ENCODE peak calls at places on chromosomes 4 and X, in five cellular contexts. One of them, this sample, is unnamed.

GRCh38 chr4:186166852-186167512 is 24.4 kb upstream of the CYP4V2 start:
- DNase-seq in tibial artery: no peak
- DNase-seq in K562: peak; percentile 3
- DNase-seq in A549: no peak
- DNase-seq in nephron progenitor cell: no peak
- DNase-seq in this sample: no peak

GRCh38 chr4:145619639-145619996 is 433 bp downstream of the MMAA start:
- DNase-seq in tibial artery: peak; percentile 69
- DNase-seq in K562: no peak
- DNase-seq in A549: peak; percentile 48
- DNase-seq in nephron progenitor cell: no peak
- DNase-seq in this sample: no peak

GRCh38 chr4:109248322-109248895 is 54.0 kb downstream of the COL25A1 start:
- DNase-seq in tibial artery: no peak
- DNase-seq in K562: no peak
- DNase-seq in A549: no peak
- DNase-seq in nephron progenitor cell: no peak
- DNase-seq in this sample: no peak

GRCh38 chrX:37847733-37848197 is 394 bp upstream of the DYNLT3 start:
- DNase-seq in tibial artery: no peak
- DNase-seq in K562: no peak
- DNase-seq in A549: no peak
- DNase-seq in nephron progenitor cell: no peak
- DNase-seq in this sample: no peak

GRCh38 chr4:81424336-81424735 is 47.4 kb downstream of the RASGEF1B start:
- DNase-seq in tibial artery: no peak
- DNase-seq in K562: no peak
- DNase-seq in A549: no peak
- DNase-seq in nephron progenitor cell: no peak
- DNase-seq in this sample: no peak

GRCh38 chr4:11590132-11590531 is 161.4 kb upstream of the HS3ST1 start:
- DNase-seq in tibial artery: no peak
- DNase-seq in K562: no peak
- DNase-seq in A549: no peak
- DNase-seq in nephron progenitor cell: no peak
- DNase-seq in this sample: no peak

GRCh38 chrX:150094996-150095395 is 156.7 kb upstream of the EOLA2 start:
- DNase-seq in tibial artery: no peak
- DNase-seq in K562: no peak
- DNase-seq in A549: no peak
- DNase-seq in nephron progenitor cell: no peak
- DNase-seq in this sample: no peak

GRCh38 chr4:79442422-79442821 is 34.4 kb upstream of the GK2 start:
- DNase-seq in tibial artery: no peak
- DNase-seq in K562: no peak
- DNase-seq in A549: no peak
- DNase-seq in nephron progenitor cell: no peak
- DNase-seq in this sample: no peak

GRCh38 chr4:177384856-177385396 is 57.3 kb downstream of the AGA start:
- DNase-seq in tibial artery: no peak
- DNase-seq in K562: no peak
- DNase-seq in A549: no peak
- DNase-seq in nephron progenitor cell: no peak
- DNase-seq in this sample: no peak

GRCh38 chr4:182828678-182829025 is 88.5 kb downstream of the DCTD start:
- DNase-seq in tibial artery: no peak
- DNase-seq in K562: no peak
- DNase-seq in A549: no peak
- DNase-seq in nephron progenitor cell: no peak
- DNase-seq in this sample: no peak

GRCh38 chr4:155722336-155722735 is 36.5 kb upstream of the GUCY1B1 start:
- DNase-seq in tibial artery: no peak
- DNase-seq in K562: no peak
- DNase-seq in A549: no peak
- DNase-seq in nephron progenitor cell: no peak
- DNase-seq in this sample: no peak

GRCh38 chrX:54633641-54634040 is 103.6 kb downstream of the GNL3L start:
- DNase-seq in tibial artery: no peak
- DNase-seq in K562: no peak
- DNase-seq in A549: no peak
- DNase-seq in nephron progenitor cell: no peak
- DNase-seq in this sample: peak; percentile 10

GRCh38 chrX:104189862-104190261 is 23.6 kb downstream of the FAM199X start:
- DNase-seq in tibial artery: no peak
- DNase-seq in K562: no peak
- DNase-seq in A549: no peak
- DNase-seq in nephron progenitor cell: no peak
- DNase-seq in this sample: no peak

GRCh38 chrX:2767631-2768455 is 16.0 kb downstream of the XG start:
- DNase-seq in tibial artery: peak; percentile 84
- DNase-seq in K562: no peak
- DNase-seq in A549: peak; percentile 38
- DNase-seq in nephron progenitor cell: no peak
- DNase-seq in this sample: no peak

GRCh38 chrX:9902651-9903050 is 64.5 kb upstream of the CLDN34 start:
- DNase-seq in tibial artery: no peak
- DNase-seq in K562: no peak
- DNase-seq in A549: no peak
- DNase-seq in nephron progenitor cell: no peak
- DNase-seq in this sample: no peak

GRCh38 chrX:150690126-150690525 is 3.1 kb upstream of the MTMR1 start:
- DNase-seq in tibial artery: no peak
- DNase-seq in K562: no peak
- DNase-seq in A549: no peak
- DNase-seq in nephron progenitor cell: no peak
- DNase-seq in this sample: peak; percentile 71

GRCh38 chrX:107716816-107717700 is 58.5 kb downstream of the TSC22D3 start:
- DNase-seq in tibial artery: peak; percentile 96
- DNase-seq in K562: no peak
- DNase-seq in A549: peak; percentile 71
- DNase-seq in nephron progenitor cell: peak; percentile 42
- DNase-seq in this sample: no peak

GRCh38 chrX:120549483-120550452 is 11.0 kb downstream of the CUL4B start:
- DNase-seq in tibial artery: peak; percentile 65
- DNase-seq in K562: peak; percentile 9
- DNase-seq in A549: peak; percentile 73
- DNase-seq in nephron progenitor cell: no peak
- DNase-seq in this sample: peak; percentile 93

GRCh38 chrX:8721536-8721935 is 10.4 kb downstream of the ANOS1 start:
- DNase-seq in tibial artery: no peak
- DNase-seq in K562: no peak
- DNase-seq in A549: no peak
- DNase-seq in nephron progenitor cell: no peak
- DNase-seq in this sample: no peak

GRCh38 chrX:8728932-8729331 is 3.0 kb downstream of the ANOS1 start:
- DNase-seq in tibial artery: no peak
- DNase-seq in K562: no peak
- DNase-seq in A549: no peak
- DNase-seq in nephron progenitor cell: no peak
- DNase-seq in this sample: no peak

GRCh38 chrX:8726031-8726652 is 5.8 kb downstream of the ANOS1 start:
- DNase-seq in tibial artery: no peak
- DNase-seq in K562: no peak
- DNase-seq in A549: no peak
- DNase-seq in nephron progenitor cell: no peak
- DNase-seq in this sample: no peak

DNA sequence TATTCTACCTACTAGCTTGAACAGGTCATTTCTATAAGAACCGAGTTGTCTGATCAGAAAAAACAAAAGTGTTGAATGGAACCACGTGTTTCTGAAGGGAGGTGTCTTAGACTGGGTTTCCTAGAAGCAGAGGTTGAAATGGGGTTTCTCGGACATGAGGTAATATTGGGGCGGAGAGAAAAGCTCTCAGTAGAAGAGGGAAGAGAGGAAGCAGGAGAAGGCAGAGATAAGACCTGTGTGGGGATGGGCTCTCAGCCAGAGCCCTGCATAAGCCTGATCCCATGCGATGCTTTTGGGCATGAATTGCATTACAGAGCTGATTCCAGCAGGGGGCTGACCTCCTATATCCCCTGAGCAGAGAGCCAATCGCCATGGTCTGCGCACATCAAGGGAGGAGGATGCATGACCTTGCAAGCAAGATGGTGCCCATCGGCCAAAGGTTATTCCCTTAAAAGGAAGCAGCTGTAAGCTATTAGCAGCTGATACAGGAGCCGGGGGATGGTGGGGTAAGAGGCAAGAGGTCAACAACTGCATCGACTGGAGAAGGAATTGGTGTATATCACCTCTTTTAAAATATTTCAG is 7.7 kb downstream of the ANOS1 start:
- DNase-seq in tibial artery: no peak
- DNase-seq in K562: no peak
- DNase-seq in A549: peak; percentile 11
- DNase-seq in nephron progenitor cell: no peak
- DNase-seq in this sample: no peak
- TF ChIP-seq CTCF in tibial artery: no peak
- TF ChIP-seq CTCF in K562: peak; percentile 12
- TF ChIP-seq CTCF in A549: no peak
- TF ChIP-seq CTCF in nephron progenitor cell: peak; percentile 32
- TF ChIP-seq CTCF in this sample: no peak

GRCh38 chrX:155819966-155820491 is 61.1 kb upstream of the VAMP7 start:
- DNase-seq in tibial artery: peak; percentile 73
- DNase-seq in K562: peak; percentile 44
- DNase-seq in A549: peak; percentile 5
- DNase-seq in nephron progenitor cell: peak; percentile 44
- DNase-seq in this sample: peak; percentile 66
- TF ChIP-seq CTCF in tibial artery: peak; percentile 43
- TF ChIP-seq CTCF in K562: peak; percentile 83
- TF ChIP-seq CTCF in A549: peak; percentile 64
- TF ChIP-seq CTCF in nephron progenitor cell: peak; percentile 51
- TF ChIP-seq CTCF in this sample: peak; percentile 60

GRCh38 chr4:52110171-52110570 is 59.1 kb downstream of the SPATA18 start:
- DNase-seq in tibial artery: no peak
- DNase-seq in K562: no peak
- DNase-seq in A549: no peak
- DNase-seq in nephron progenitor cell: no peak
- DNase-seq in this sample: no peak

GRCh38 chr4:52107336-52107735 is 56.2 kb downstream of the SPATA18 start:
- DNase-seq in tibial artery: no peak
- DNase-seq in K562: no peak
- DNase-seq in A549: no peak
- DNase-seq in nephron progenitor cell: no peak
- DNase-seq in this sample: no peak

GRCh38 chr4:52106142-52106541 is 55.0 kb downstream of the SPATA18 start:
- DNase-seq in tibial artery: no peak
- DNase-seq in K562: no peak
- DNase-seq in A549: no peak
- DNase-seq in nephron progenitor cell: no peak
- DNase-seq in this sample: no peak

GRCh38 chr4:52106701-52107100 is 55.6 kb downstream of the SPATA18 start:
- DNase-seq in tibial artery: no peak
- DNase-seq in K562: no peak
- DNase-seq in A549: no peak
- DNase-seq in nephron progenitor cell: no peak
- DNase-seq in this sample: no peak

GRCh38 chr4:52107745-52108144 is 56.6 kb downstream of the SPATA18 start:
- DNase-seq in tibial artery: no peak
- DNase-seq in K562: no peak
- DNase-seq in A549: no peak
- DNase-seq in nephron progenitor cell: no peak
- DNase-seq in this sample: no peak
- TF ChIP-seq CTCF in tibial artery: no peak
- TF ChIP-seq CTCF in K562: peak; percentile 4
- TF ChIP-seq CTCF in A549: no peak
- TF ChIP-seq CTCF in nephron progenitor cell: no peak
- TF ChIP-seq CTCF in this sample: no peak

GRCh38 chr4:40918330-40918729 is 168.6 kb downstream of the NSUN7 start:
- DNase-seq in tibial artery: peak; percentile 93
- DNase-seq in K562: no peak
- DNase-seq in A549: no peak
- DNase-seq in nephron progenitor cell: no peak
- DNase-seq in this sample: peak; percentile 56

GRCh38 chr4:40912455-40913055 is 162.8 kb downstream of the NSUN7 start:
- DNase-seq in tibial artery: no peak
- DNase-seq in K562: no peak
- DNase-seq in A549: no peak
- DNase-seq in nephron progenitor cell: no peak
- DNase-seq in this sample: peak; percentile 19

GRCh38 chr4:40916218-40916555 is 166.4 kb downstream of the NSUN7 start:
- DNase-seq in tibial artery: peak; percentile 74
- DNase-seq in K562: no peak
- DNase-seq in A549: no peak
- DNase-seq in nephron progenitor cell: no peak
- DNase-seq in this sample: peak; percentile 67

GRCh38 chr4:40915318-40916217 is 165.8 kb downstream of the NSUN7 start:
- DNase-seq in tibial artery: no peak
- DNase-seq in K562: no peak
- DNase-seq in A549: no peak
- DNase-seq in nephron progenitor cell: peak; percentile 11
- DNase-seq in this sample: peak; percentile 21

GRCh38 chr4:40916880-40917279 is 167.1 kb downstream of the NSUN7 start:
- DNase-seq in tibial artery: peak; percentile 79
- DNase-seq in K562: peak; percentile 55
- DNase-seq in A549: peak; percentile 36
- DNase-seq in nephron progenitor cell: peak; percentile 36
- DNase-seq in this sample: no peak
- TF ChIP-seq CTCF in tibial artery: peak; percentile 45
- TF ChIP-seq CTCF in K562: peak; percentile 65
- TF ChIP-seq CTCF in A549: no peak
- TF ChIP-seq CTCF in nephron progenitor cell: peak; percentile 25
- TF ChIP-seq CTCF in this sample: no peak

GRCh38 chr4:67678612-67679011 is 22.3 kb downstream of the UBA6 start:
- DNase-seq in tibial artery: no peak
- DNase-seq in K562: no peak
- DNase-seq in A549: no peak
- DNase-seq in nephron progenitor cell: no peak
- DNase-seq in this sample: no peak

GRCh38 chr4:67668315-67668714 is 32.6 kb downstream of the UBA6 start:
- DNase-seq in tibial artery: no peak
- DNase-seq in K562: no peak
- DNase-seq in A549: no peak
- DNase-seq in nephron progenitor cell: no peak
- DNase-seq in this sample: no peak

GRCh38 chr4:67674098-67674497 is 26.9 kb downstream of the UBA6 start:
- DNase-seq in tibial artery: no peak
- DNase-seq in K562: peak; percentile 14
- DNase-seq in A549: no peak
- DNase-seq in nephron progenitor cell: no peak
- DNase-seq in this sample: no peak
- TF ChIP-seq CTCF in tibial artery: no peak
- TF ChIP-seq CTCF in K562: no peak
- TF ChIP-seq CTCF in A549: no peak
- TF ChIP-seq CTCF in nephron progenitor cell: no peak
- TF ChIP-seq CTCF in this sample: no peak

GRCh38 chr4:181043486-181043885 is 1199.7 kb upstream of the TENM3 start:
- DNase-seq in tibial artery: no peak
- DNase-seq in K562: no peak
- DNase-seq in A549: no peak
- DNase-seq in nephron progenitor cell: no peak
- DNase-seq in this sample: no peak

GRCh38 chr4:181046809-181047208 is 1196.4 kb upstream of the TENM3 start:
- DNase-seq in tibial artery: no peak
- DNase-seq in K562: no peak
- DNase-seq in A549: no peak
- DNase-seq in nephron progenitor cell: no peak
- DNase-seq in this sample: no peak
- TF ChIP-seq CTCF in tibial artery: no peak
- TF ChIP-seq CTCF in K562: no peak
- TF ChIP-seq CTCF in A549: no peak
- TF ChIP-seq CTCF in nephron progenitor cell: no peak
- TF ChIP-seq CTCF in this sample: no peak

GRCh38 chr4:188658958-188659522 is 519.8 kb downstream of the TRIML1 start:
- DNase-seq in tibial artery: no peak
- DNase-seq in K562: no peak
- DNase-seq in A549: no peak
- DNase-seq in nephron progenitor cell: no peak
- DNase-seq in this sample: no peak
- TF ChIP-seq CTCF in tibial artery: no peak
- TF ChIP-seq CTCF in K562: peak; percentile 57
- TF ChIP-seq CTCF in A549: no peak
- TF ChIP-seq CTCF in nephron progenitor cell: no peak
- TF ChIP-seq CTCF in this sample: no peak

This sample was measured in AG04449.